ENCODE peak calls at places on chromosomes 4 and X, in ten cellular contexts. One of them, this sample, is unnamed. For H3K36me3, the result is how much of the 10 kb centered on the place peaks cover.

GRCh38 chr4:5220028-5220427 is 168.7 kb downstream of the STK32B start:
- DNase-seq in spleen: no peak
- DNase-seq in IMR-90: peak
- DNase-seq in esophagus squamous epithelium: no peak
- DNase-seq in uterus: no peak
- DNase-seq in suprapubic skin: no peak
- DNase-seq in H1: no peak
- DNase-seq in body of pancreas: no peak
- DNase-seq in tibial nerve: no peak
- DNase-seq in heart left ventricle: no peak
- DNase-seq in this sample: no peak

GRCh38 chr4:26375589-26375988 is 54.8 kb downstream of the RBPJ start:
- DNase-seq in uterus: no peak
- DNase-seq in heart left ventricle: no peak
- DNase-seq in spleen: no peak
- DNase-seq in tibial nerve: no peak
- DNase-seq in suprapubic skin: no peak
- DNase-seq in esophagus squamous epithelium: no peak
- DNase-seq in body of pancreas: no peak
- DNase-seq in IMR-90: no peak
- DNase-seq in H1: no peak
- DNase-seq in this sample: no peak

GRCh38 chrX:57044226-57044625 is 48.9 kb upstream of the SPIN3 start:
- DNase-seq in esophagus squamous epithelium: no peak
- DNase-seq in IMR-90: no peak
- DNase-seq in tibial nerve: no peak
- DNase-seq in heart left ventricle: no peak
- DNase-seq in spleen: no peak
- DNase-seq in body of pancreas: no peak
- DNase-seq in uterus: no peak
- DNase-seq in suprapubic skin: no peak
- DNase-seq in H1: no peak
- DNase-seq in this sample: no peak

GRCh38 chrX:71181558-71181909 is 36.9 kb downstream of the NLGN3 start:
- DNase-seq in IMR-90: no peak
- DNase-seq in tibial nerve: peak
- DNase-seq in H1: no peak
- DNase-seq in esophagus squamous epithelium: no peak
- DNase-seq in spleen: no peak
- DNase-seq in suprapubic skin: no peak
- DNase-seq in heart left ventricle: no peak
- DNase-seq in body of pancreas: peak
- DNase-seq in uterus: peak
- DNase-seq in this sample: no peak

GRCh38 chr4:138037716-138038115 is 204.4 kb downstream of the SLC7A11 start:
- DNase-seq in esophagus squamous epithelium: no peak
- DNase-seq in uterus: no peak
- DNase-seq in IMR-90: peak
- DNase-seq in body of pancreas: no peak
- DNase-seq in heart left ventricle: no peak
- DNase-seq in tibial nerve: no peak
- DNase-seq in suprapubic skin: no peak
- DNase-seq in spleen: no peak
- DNase-seq in H1: no peak
- DNase-seq in this sample: no peak

GRCh38 chrX:73401591-73402266 is 45.1 kb upstream of the CDX4 start:
- DNase-seq in uterus: no peak
- DNase-seq in body of pancreas: no peak
- DNase-seq in tibial nerve: no peak
- DNase-seq in heart left ventricle: no peak
- DNase-seq in H1: peak
- DNase-seq in spleen: no peak
- DNase-seq in suprapubic skin: no peak
- DNase-seq in esophagus squamous epithelium: no peak
- DNase-seq in IMR-90: no peak
- DNase-seq in this sample: no peak

GRCh38 chr4:156792462-156793085 is 179.0 kb downstream of the PDGFC start:
- DNase-seq in uterus: no peak
- DNase-seq in IMR-90: no peak
- DNase-seq in spleen: no peak
- DNase-seq in suprapubic skin: no peak
- DNase-seq in esophagus squamous epithelium: no peak
- DNase-seq in heart left ventricle: no peak
- DNase-seq in H1: no peak
- DNase-seq in tibial nerve: no peak
- DNase-seq in body of pancreas: no peak
- DNase-seq in this sample: no peak

GRCh38 chrX:73851014-73852009 is 288.3 kb downstream of the CHIC1 start:
- DNase-seq in H1: no peak
- DNase-seq in tibial nerve: no peak
- DNase-seq in IMR-90: peak
- DNase-seq in suprapubic skin: no peak
- DNase-seq in uterus: peak
- DNase-seq in spleen: peak
- DNase-seq in heart left ventricle: peak
- DNase-seq in esophagus squamous epithelium: peak
- DNase-seq in body of pancreas: no peak
- DNase-seq in this sample: no peak

GRCh38 chr4:32475710-32476109 is 1755.5 kb downstream of the PCDH7 start:
- DNase-seq in H1: no peak
- DNase-seq in uterus: no peak
- DNase-seq in esophagus squamous epithelium: no peak
- DNase-seq in suprapubic skin: no peak
- DNase-seq in body of pancreas: no peak
- DNase-seq in spleen: no peak
- DNase-seq in IMR-90: no peak
- DNase-seq in tibial nerve: no peak
- DNase-seq in heart left ventricle: no peak
- DNase-seq in this sample: no peak

GRCh38 chr4:77358315-77358928 is 201.4 kb downstream of the CCNG2 start:
- DNase-seq in suprapubic skin: no peak
- DNase-seq in uterus: no peak
- DNase-seq in IMR-90: peak
- DNase-seq in tibial nerve: peak
- DNase-seq in esophagus squamous epithelium: no peak
- DNase-seq in H1: no peak
- DNase-seq in spleen: no peak
- DNase-seq in body of pancreas: peak
- DNase-seq in heart left ventricle: no peak
- DNase-seq in this sample: no peak

GRCh38 chrX:2705036-2705435 is 13.9 kb downstream of the CD99 start:
- DNase-seq in heart left ventricle: peak
- DNase-seq in H1: no peak
- DNase-seq in suprapubic skin: no peak
- DNase-seq in uterus: no peak
- DNase-seq in tibial nerve: peak
- DNase-seq in esophagus squamous epithelium: no peak
- DNase-seq in IMR-90: no peak
- DNase-seq in spleen: peak
- DNase-seq in body of pancreas: peak
- DNase-seq in this sample: no peak

GRCh38 chrX:74923942-74924448 is 1.3 kb downstream of the NEXMIF start:
- DNase-seq in tibial nerve: no peak
- DNase-seq in esophagus squamous epithelium: no peak
- DNase-seq in heart left ventricle: peak
- DNase-seq in IMR-90: no peak
- DNase-seq in spleen: peak
- DNase-seq in H1: no peak
- DNase-seq in uterus: peak
- DNase-seq in suprapubic skin: no peak
- DNase-seq in body of pancreas: peak
- DNase-seq in this sample: no peak

GRCh38 chr4:24240655-24241054 is 343.7 kb downstream of the DHX15 start:
- DNase-seq in spleen: no peak
- DNase-seq in tibial nerve: no peak
- DNase-seq in IMR-90: no peak
- DNase-seq in suprapubic skin: no peak
- DNase-seq in uterus: no peak
- DNase-seq in body of pancreas: no peak
- DNase-seq in heart left ventricle: no peak
- DNase-seq in H1: no peak
- DNase-seq in esophagus squamous epithelium: no peak
- DNase-seq in this sample: no peak
- TF ChIP-seq CTCF in spleen: no peak
- TF ChIP-seq CTCF in tibial nerve: no peak
- TF ChIP-seq CTCF in IMR-90: no peak
- TF ChIP-seq CTCF in suprapubic skin: no peak
- TF ChIP-seq CTCF in uterus: no peak
- TF ChIP-seq CTCF in body of pancreas: no peak
- TF ChIP-seq CTCF in heart left ventricle: no peak
- TF ChIP-seq CTCF in H1: peak
- TF ChIP-seq CTCF in esophagus squamous epithelium: no peak
- TF ChIP-seq CTCF in this sample: no peak

DNA sequence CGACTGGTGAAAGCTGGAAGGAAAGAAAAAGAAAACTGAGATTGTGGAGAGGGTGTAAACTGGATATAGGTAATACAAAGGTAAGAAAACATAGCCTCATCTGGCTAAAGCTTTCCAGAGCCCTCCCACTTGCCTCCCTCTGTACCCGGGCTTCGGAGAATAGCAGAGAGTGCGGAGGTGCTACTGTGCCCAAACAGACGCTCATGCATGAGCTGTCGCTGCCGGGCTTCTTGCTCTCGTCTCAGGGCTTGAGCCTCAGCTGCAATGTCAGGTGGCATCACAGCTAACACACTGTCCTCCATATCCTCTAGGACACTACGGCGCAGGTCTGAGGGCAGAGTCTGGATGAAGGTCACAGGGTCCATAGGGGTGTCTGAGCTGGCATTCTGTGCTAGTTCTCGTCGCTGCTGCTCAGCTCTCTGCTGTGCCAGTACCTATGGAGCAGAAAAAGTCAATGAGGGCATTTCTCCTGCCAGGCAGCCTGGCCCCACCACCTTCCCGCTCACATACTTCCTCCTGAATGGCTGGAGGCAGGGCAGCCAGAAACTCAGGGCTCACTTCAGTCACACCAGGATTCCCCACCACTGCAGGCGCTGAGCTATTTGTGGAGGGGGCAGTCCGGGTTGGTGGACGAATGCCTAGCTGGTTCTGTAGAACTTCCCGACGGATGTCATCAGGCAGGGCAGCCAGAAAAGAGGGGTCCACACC is 116.7 kb upstream of the HSD17B10 start:
- DNase-seq in spleen: no peak
- DNase-seq in H1: no peak
- DNase-seq in esophagus squamous epithelium: no peak
- DNase-seq in tibial nerve: no peak
- DNase-seq in suprapubic skin: no peak
- DNase-seq in heart left ventricle: no peak
- DNase-seq in body of pancreas: no peak
- DNase-seq in IMR-90: no peak
- DNase-seq in uterus: no peak
- DNase-seq in this sample: no peak
- H3K36me3 ChIP-seq in spleen: half or more
- H3K36me3 ChIP-seq in H1: half or more
- H3K36me3 ChIP-seq in esophagus squamous epithelium: half or more
- H3K36me3 ChIP-seq in tibial nerve: under half
- H3K36me3 ChIP-seq in suprapubic skin: half or more
- H3K36me3 ChIP-seq in heart left ventricle: half or more
- H3K36me3 ChIP-seq in body of pancreas: under half
- H3K36me3 ChIP-seq in IMR-90: half or more
- H3K36me3 ChIP-seq in uterus: under half
- H3K36me3 ChIP-seq in this sample: half or more

DNA sequence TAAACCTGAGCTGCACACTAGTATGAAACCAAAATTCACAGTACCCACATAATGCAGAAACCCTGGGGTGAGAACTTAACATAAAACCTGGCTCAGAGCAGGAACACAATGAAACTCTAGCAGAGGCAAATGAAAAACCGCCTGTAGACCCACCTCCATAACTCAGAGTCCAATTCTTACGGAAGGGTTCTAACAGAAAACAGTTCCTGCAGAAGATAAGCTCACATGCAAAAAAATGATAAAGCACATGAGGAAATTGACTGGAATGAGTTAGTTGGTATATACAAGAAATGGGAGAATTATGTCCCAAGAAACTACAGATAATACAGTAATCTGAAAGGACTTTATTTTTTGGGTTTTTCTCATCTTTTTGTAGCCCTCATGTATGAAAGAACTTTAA is 14.7 kb downstream of the RTL9 start:
- DNase-seq in tibial nerve: no peak
- DNase-seq in IMR-90: no peak
- DNase-seq in uterus: no peak
- DNase-seq in heart left ventricle: no peak
- DNase-seq in suprapubic skin: no peak
- DNase-seq in spleen: no peak
- DNase-seq in esophagus squamous epithelium: no peak
- DNase-seq in H1: no peak
- DNase-seq in body of pancreas: no peak
- DNase-seq in this sample: no peak
- TF ChIP-seq POLR2A in tibial nerve: no peak
- TF ChIP-seq POLR2A in IMR-90: no peak
- TF ChIP-seq POLR2A in uterus: no peak
- TF ChIP-seq POLR2A in heart left ventricle: no peak
- TF ChIP-seq POLR2A in suprapubic skin: no peak
- TF ChIP-seq POLR2A in spleen: no peak
- TF ChIP-seq POLR2A in esophagus squamous epithelium: no peak
- TF ChIP-seq POLR2A in H1: no peak
- TF ChIP-seq POLR2A in body of pancreas: no peak
- TF ChIP-seq POLR2A in this sample: no peak

DNA sequence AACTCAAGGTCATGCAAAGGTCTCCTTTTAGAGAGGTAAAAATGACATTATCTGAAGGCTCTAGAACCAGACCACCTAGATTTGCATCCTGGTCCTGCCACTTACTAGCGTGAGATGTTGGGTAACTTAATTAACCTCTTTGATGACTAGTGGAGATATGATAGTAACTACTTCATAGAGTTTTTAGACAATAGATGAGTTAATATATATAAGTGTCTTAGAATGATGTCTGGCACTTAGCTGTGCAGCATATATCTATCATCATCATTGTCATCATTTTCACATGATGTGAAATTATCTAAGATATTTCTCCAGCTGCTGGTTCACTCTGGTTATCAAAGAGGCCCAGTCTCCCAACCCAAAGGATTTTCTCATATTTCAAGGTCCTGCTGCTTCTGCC is 126.1 kb upstream of the DCLK2 start:
- DNase-seq in heart left ventricle: no peak
- DNase-seq in esophagus squamous epithelium: no peak
- DNase-seq in spleen: no peak
- DNase-seq in H1: no peak
- DNase-seq in tibial nerve: no peak
- DNase-seq in uterus: no peak
- DNase-seq in suprapubic skin: no peak
- DNase-seq in IMR-90: no peak
- DNase-seq in body of pancreas: no peak
- DNase-seq in this sample: no peak
- TF ChIP-seq CTCF in heart left ventricle: no peak
- TF ChIP-seq CTCF in esophagus squamous epithelium: no peak
- TF ChIP-seq CTCF in spleen: no peak
- TF ChIP-seq CTCF in H1: no peak
- TF ChIP-seq CTCF in tibial nerve: no peak
- TF ChIP-seq CTCF in uterus: no peak
- TF ChIP-seq CTCF in suprapubic skin: no peak
- TF ChIP-seq CTCF in IMR-90: no peak
- TF ChIP-seq CTCF in body of pancreas: no peak
- TF ChIP-seq CTCF in this sample: no peak

GRCh38 chr4:15153662-15154061 is 151.4 kb downstream of the CPEB2 start:
- DNase-seq in esophagus squamous epithelium: no peak
- DNase-seq in body of pancreas: no peak
- DNase-seq in H1: no peak
- DNase-seq in heart left ventricle: no peak
- DNase-seq in suprapubic skin: no peak
- DNase-seq in spleen: no peak
- DNase-seq in tibial nerve: no peak
- DNase-seq in IMR-90: peak
- DNase-seq in uterus: no peak
- DNase-seq in this sample: no peak
- H3K36me3 ChIP-seq in esophagus squamous epithelium: under half
- H3K36me3 ChIP-seq in body of pancreas: under half
- H3K36me3 ChIP-seq in H1: under half
- H3K36me3 ChIP-seq in heart left ventricle: under half
- H3K36me3 ChIP-seq in suprapubic skin: under half
- H3K36me3 ChIP-seq in spleen: under half
- H3K36me3 ChIP-seq in tibial nerve: under half
- H3K36me3 ChIP-seq in IMR-90: under half
- H3K36me3 ChIP-seq in uterus: under half
- H3K36me3 ChIP-seq in this sample: under half